ENCODE peak calls at places on chromosomes 6 and 20, in seven cellular contexts. E is upper lobe of right lung; Y is mammary epithelial cell; Z is iris pigment epithelial cell; P is activated CD4-positive, alpha-beta T cell treated with anti-CD3 and anti-CD28 coated beads, Interleukin-2, amount 50 U/mL, for 1 hour; F is activated T-helper 1 cell treated with anti-CD3 and anti-CD28 coated beads, Interleukin-12 subunit alpha, Interleukin-12 subunit beta, Interleukin-2, Interleukin-4 antibody, amounts not matched to agents 30 ng/mL and 10 ng/mL and 1 ng/mL, durations not matched to agents 14 hours and 24 hours and 36 hours; K is EH. U is an unnamed sample.

GRCh38 chr6:21885101-21885500 is 291.6 kb downstream of the SOX4 start:
- DNase-seq in E (no peak), Y (no peak), Z (peak; percentile 28), P (no peak), F (no peak), K (no peak), U (no peak)

GRCh38 chr6:108782231-108783041 is 65.8 kb upstream of the ARMC2 start:
- DNase-seq in E (peak; percentile 92), Y (peak; percentile 84), Z (peak; percentile 83), P (peak; percentile 77), F (peak; percentile 63), K (peak; percentile 80), U (peak; percentile 73)

GRCh38 chr6:78526432-78526831 is 340.9 kb upstream of the IRAK1BP1 start:
- DNase-seq in E (no peak), Y (no peak), Z (no peak), P (no peak), F (no peak), K (no peak), U (no peak)

GRCh38 chr20:63574829-63575720 is 1.0 kb upstream of the HELZ2 start:
- DNase-seq in E (no peak), Y (no peak), Z (peak; percentile 51), P (no peak), F (no peak), K (no peak), U (no peak)

GRCh38 chr6:138426500-138427123 is 22.6 kb downstream of the HEBP2 start:
- DNase-seq in E (no peak), Y (no peak), Z (no peak), P (no peak), F (no peak), K (no peak), U (no peak)

GRCh38 chr6:33375143-33375649 is 16.4 kb upstream of the KIFC1 start:
- DNase-seq in E (peak; percentile 69), Y (peak; percentile 73), Z (peak; percentile 96), P (no peak), F (no peak), K (peak; percentile 86), U (no peak)

GRCh38 chr6:11432713-11433450 is 104.7 kb upstream of the TMEM170B start:
- DNase-seq in E (no peak), Y (peak; percentile 55), Z (peak; percentile 82), P (no peak), F (no peak), K (peak; percentile 96), U (no peak)

GRCh38 chr6:141426400-141426980 is 706.2 kb upstream of the GJE1 start:
- DNase-seq in E (no peak), Y (no peak), Z (no peak), P (no peak), F (no peak), K (peak; percentile 44), U (no peak)

GRCh38 chr6:2767327-2767985 is 2.3 kb downstream of the WRNIP1 start:
- DNase-seq in E (no peak), Y (no peak), Z (no peak), P (no peak), F (no peak), K (no peak), U (no peak)

GRCh38 chr20:25226433-25227316 is 21.2 kb upstream of the PYGB start:
- DNase-seq in E (no peak), Y (no peak), Z (no peak), P (no peak), F (no peak), K (no peak), U (no peak)

GRCh38 chr6:63807056-63807455 is 171.5 kb downstream of the PHF3 start:
- DNase-seq in E (no peak), Y (no peak), Z (peak; percentile 31), P (no peak), F (no peak), K (peak; percentile 5), U (no peak)

GRCh38 chr6:134170844-134171243 is 118.4 kb upstream of the SLC2A12 start:
- DNase-seq in E (no peak), Y (peak; percentile 44), Z (peak; percentile 64), P (no peak), F (no peak), K (peak; percentile 62), U (no peak)

GRCh38 chr6:119065382-119065781 is 13.1 kb downstream of the FAM184A start:
- DNase-seq in E (no peak), Y (no peak), Z (no peak), P (no peak), F (no peak), K (no peak), U (no peak)

GRCh38 chr20:33674294-33675126 is at the start of gene NECAB3:
- DNase-seq in E (peak; percentile 92), Y (peak; percentile 47), Z (peak; percentile 72), P (peak; percentile 38), F (peak; percentile 73), K (peak; percentile 80), U (peak; percentile 31)

GRCh38 chr20:58651823-58652605 is 931 bp downstream of the STX16 start:
- DNase-seq in E (peak; percentile 77), Y (peak; percentile 79), Z (peak; percentile 86), P (peak; percentile 59), F (peak; percentile 65), K (peak; percentile 78), U (peak; percentile 75)

GRCh38 chr6:56909115-56909907 is 45.6 kb upstream of the BEND6 start:
- DNase-seq in E (no peak), Y (peak; percentile 44), Z (peak; percentile 33), P (no peak), F (no peak), K (peak; percentile 53), U (no peak)

GRCh38 chr20:40275738-40276137 is 413.3 kb downstream of the MAFB start:
- DNase-seq in E (no peak), Y (no peak), Z (no peak), P (no peak), F (no peak), K (no peak), U (no peak)

GRCh38 chr20:2125474-2126112 is 24.0 kb downstream of the STK35 start:
- DNase-seq in E (no peak), Y (no peak), Z (no peak), P (no peak), F (no peak), K (no peak), U (no peak)

GRCh38 chr20:25030007-25030648 is 27.8 kb downstream of the ACSS1 start:
- DNase-seq in E (no peak), Y (no peak), Z (no peak), P (no peak), F (no peak), K (no peak), U (no peak)

GRCh38 chr6:5261545-5262109 is 314 bp downstream of the FARS2 start:
- DNase-seq in E (no peak), Y (no peak), Z (no peak), P (no peak), F (no peak), K (no peak), U (no peak)

GRCh38 chr6:20581070-20581469 is 46.8 kb downstream of the CDKAL1 start:
- DNase-seq in E (no peak), Y (no peak), Z (no peak), P (no peak), F (no peak), K (no peak), U (no peak)

U was measured in naive thymus-derived CD4-positive, alpha-beta T cell.